ENCODE peak calls at places on chromosomes 4 and X, in seven cellular contexts. V is EH; D is activated gamma-delta T cell; Z is neural crest cell; R is effector memory CD8-positive, alpha-beta T cell; A is activated effector memory CD4-positive, alpha-beta T cell treated with anti-CD3 and anti-CD28 coated beads, Interleukin-2, amount 50 U/mL, for 16 hours; I is activated naive CD8-positive, alpha-beta T cell treated with anti-CD3 and anti-CD28 coated beads, Interleukin-2, amount 50 U/mL, for 24 hours. U is an unnamed sample.

GRCh38 chrX:69555396-69556023 is 51.4 kb downstream of the NALF2 start:
- DNase-seq in V (no peak), D (no peak), Z (no peak), R (no peak), A (no peak), I (no peak), U (no peak)

GRCh38 chr4:113559947-113560346 is 201.6 kb downstream of the CAMK2D start:
- DNase-seq in V (peak; percentile 7), D (no peak), Z (no peak), R (no peak), A (no peak), I (no peak), U (no peak)

GRCh38 chr4:110540606-110541440 is 64.9 kb downstream of the ENPEP start:
- DNase-seq in V (peak; percentile 33), D (no peak), Z (no peak), R (no peak), A (no peak), I (no peak), U (no peak)

GRCh38 chrX:108307408-108308085 is 130.7 kb downstream of the COL4A6 start:
- DNase-seq in V (no peak), D (no peak), Z (no peak), R (no peak), A (no peak), I (no peak), U (no peak)

GRCh38 chr4:38605794-38606586 is 58.0 kb upstream of the KLF3 start:
- DNase-seq in V (no peak), D (no peak), Z (no peak), R (no peak), A (no peak), I (no peak), U (no peak)

GRCh38 chrX:72572248-72573157 is at the start of gene HDAC8:
- DNase-seq in V (peak; percentile 81), D (no peak), Z (peak; percentile 47), R (peak; percentile 42), A (peak; percentile 69), I (peak; percentile 47), U (peak; percentile 80)

GRCh38 chrX:22958250-22958649 is 41.5 kb upstream of the DDX53 start:
- DNase-seq in V (no peak), D (no peak), Z (no peak), R (no peak), A (no peak), I (no peak), U (no peak)

GRCh38 chr4:52716364-52717151 is 34.7 kb downstream of the ERVMER34-1 start:
- DNase-seq in V (no peak), D (no peak), Z (no peak), R (no peak), A (no peak), I (no peak), U (no peak)

GRCh38 chrX:118976599-118977340 is 2.4 kb downstream of the LONRF3 start:
- DNase-seq in V (peak; percentile 17), D (peak; percentile 22), Z (no peak), R (peak; percentile 0), A (peak; percentile 72), I (peak; percentile 12), U (peak; percentile 84)

GRCh38 chr4:11488657-11489448 is 60.2 kb upstream of the HS3ST1 start:
- DNase-seq in V (no peak), D (no peak), Z (no peak), R (no peak), A (no peak), I (no peak), U (no peak)

GRCh38 chr4:182914357-182914756 is 2.8 kb downstream of the DCTD start:
- DNase-seq in V (no peak), D (no peak), Z (no peak), R (no peak), A (no peak), I (no peak), U (no peak)

GRCh38 chr4:16267639-16268038 is 41.4 kb upstream of the TAPT1 start:
- DNase-seq in V (no peak), D (no peak), Z (no peak), R (no peak), A (no peak), I (no peak), U (no peak)

GRCh38 chr4:13920111-13920875 is 292.8 kb upstream of the BOD1L1 start:
- DNase-seq in V (no peak), D (no peak), Z (no peak), R (no peak), A (no peak), I (no peak), U (no peak)

GRCh38 chr4:81652069-81652478 is 180.4 kb upstream of the RASGEF1B start:
- DNase-seq in V (no peak), D (no peak), Z (no peak), R (no peak), A (no peak), I (no peak), U (no peak)

GRCh38 chr4:25769251-25769650 is 93.5 kb downstream of the SEL1L3 start:
- DNase-seq in V (peak; percentile 43), D (no peak), Z (no peak), R (no peak), A (no peak), I (no peak), U (no peak)

GRCh38 chr4:93771640-93772411 is 56.7 kb upstream of the ATOH1 start:
- DNase-seq in V (peak; percentile 1), D (no peak), Z (no peak), R (no peak), A (no peak), I (no peak), U (no peak)

GRCh38 chr4:188550296-188550695 is 411.1 kb downstream of the TRIML1 start:
- DNase-seq in V (no peak), D (no peak), Z (no peak), R (no peak), A (no peak), I (no peak), U (no peak)

GRCh38 chr4:155974476-155974749 is 20.7 kb upstream of the CTSO start:
- DNase-seq in V (no peak), D (no peak), Z (no peak), R (no peak), A (no peak), I (no peak), U (no peak)

GRCh38 chrX:105758784-105759183 is 63.6 kb upstream of the NRK start:
- DNase-seq in V (no peak), D (no peak), Z (no peak), R (no peak), A (no peak), I (no peak), U (no peak)

GRCh38 chrX:18758166-18758932 is 50.9 kb downstream of the PPEF1 start:
- DNase-seq in V (no peak), D (no peak), Z (no peak), R (no peak), A (no peak), I (no peak), U (no peak)

GRCh38 chr4:39349326-39349725 is 16.8 kb downstream of the RFC1 start:
- DNase-seq in V (no peak), D (no peak), Z (no peak), R (no peak), A (no peak), I (no peak), U (no peak)

GRCh38 chrX:3184176-3184930 is 143.1 kb downstream of the ARSF start:
- DNase-seq in V (peak; percentile 95), D (no peak), Z (no peak), R (no peak), A (no peak), I (no peak), U (no peak)

GRCh38 chr4:126737899-126738526 is 894.7 kb upstream of the INTU start:
- DNase-seq in V (no peak), D (no peak), Z (no peak), R (no peak), A (no peak), I (no peak), U (no peak)

GRCh38 chr4:1789552-1789951 is 3.5 kb upstream of the FGFR3 start:
- DNase-seq in V (no peak), D (no peak), Z (no peak), R (no peak), A (no peak), I (no peak), U (no peak)

GRCh38 chr4:111031180-111031579 is 408.3 kb upstream of the PITX2 start:
- DNase-seq in V (peak; percentile 69), D (no peak), Z (no peak), R (no peak), A (no peak), I (no peak), U (no peak)

GRCh38 chr4:98624642-98625041 is 33.8 kb downstream of the TSPAN5 start:
- DNase-seq in V (no peak), D (no peak), Z (no peak), R (no peak), A (no peak), I (no peak), U (no peak)

GRCh38 chr4:114497116-114497515 is 101.5 kb upstream of the UGT8 start:
- DNase-seq in V (no peak), D (no peak), Z (no peak), R (no peak), A (no peak), I (no peak), U (no peak)

GRCh38 chr4:80362578-80363181 is 27.1 kb downstream of the CFAP299 start:
- DNase-seq in V (peak; percentile 40), D (no peak), Z (peak; percentile 45), R (peak; percentile 36), A (peak; percentile 71), I (peak; percentile 51), U (peak; percentile 75)